ENCODE peak calls at places on chromosome 2, in seven cellular contexts. W, E, R, X, B, N and D are unnamed samples.

GRCh38 chr2:3223080-3223923 is 154.3 kb downstream of the EIPR1 start:
- DNase-seq in W (peak), E (peak), R (no peak), X (peak), B (peak), N (peak), D (peak)

GRCh38 chr2:49288902-49289680 is 134.8 kb upstream of the FSHR start:
- DNase-seq in W (no peak), E (no peak), R (no peak), X (no peak), B (no peak), N (no peak), D (no peak)

GRCh38 chr2:85734015-85734414 is 19.8 kb upstream of the ATOH8 start:
- DNase-seq in W (no peak), E (no peak), R (no peak), X (no peak), B (no peak), N (no peak), D (no peak)

GRCh38 chr2:181143790-181144300 is 163.4 kb downstream of the UBE2E3 start:
- DNase-seq in W (no peak), E (no peak), R (no peak), X (no peak), B (no peak), N (no peak), D (no peak)

GRCh38 chr2:140242889-140243288 is 1462.7 kb upstream of the NXPH2 start:
- DNase-seq in W (no peak), E (no peak), R (no peak), X (no peak), B (no peak), N (no peak), D (no peak)

GRCh38 chr2:169767243-169767888 is 31.3 kb upstream of the SSB start:
- DNase-seq in W (peak), E (peak), R (peak), X (peak), B (peak), N (peak), D (no peak)

GRCh38 chr2:178479275-178479616 is 846 bp upstream of the FKBP7 start:
- DNase-seq in W (no peak), E (no peak), R (no peak), X (no peak), B (no peak), N (no peak), D (no peak)

GRCh38 chr2:42762823-42763804 is 821 bp downstream of the OXER1 start:
- DNase-seq in W (no peak), E (no peak), R (no peak), X (no peak), B (no peak), N (no peak), D (no peak)

GRCh38 chr2:234836251-234836650 is 115.6 kb upstream of the SH3BP4 start:
- DNase-seq in W (no peak), E (no peak), R (no peak), X (no peak), B (no peak), N (no peak), D (no peak)

GRCh38 chr2:156679820-156680219 is 243.6 kb downstream of the GPD2 start:
- DNase-seq in W (no peak), E (no peak), R (no peak), X (no peak), B (no peak), N (no peak), D (no peak)

GRCh38 chr2:62854600-62855514 is 149.3 kb downstream of the EHBP1 start:
- DNase-seq in W (no peak), E (no peak), R (no peak), X (no peak), B (no peak), N (no peak), D (no peak)

GRCh38 chr2:176172007-176172747 is 15.1 kb downstream of the HOXD3 start:
- DNase-seq in W (no peak), E (no peak), R (no peak), X (no peak), B (no peak), N (no peak), D (no peak)

GRCh38 chr2:178008636-178009289 is 63.8 kb downstream of the PDE11A start:
- DNase-seq in W (no peak), E (no peak), R (no peak), X (peak), B (no peak), N (peak), D (no peak)

GRCh38 chr2:109406301-109406700 is 207.5 kb downstream of the SEPTIN10 start:
- DNase-seq in W (no peak), E (no peak), R (no peak), X (peak), B (no peak), N (peak), D (no peak)

GRCh38 chr2:31440764-31441163 is 26.2 kb upstream of the XDH start:
- DNase-seq in W (no peak), E (no peak), R (no peak), X (peak), B (no peak), N (no peak), D (peak)

GRCh38 chr2:122500316-122501105 is 745.1 kb downstream of the TSN start:
- DNase-seq in W (no peak), E (no peak), R (no peak), X (no peak), B (no peak), N (no peak), D (no peak)

GRCh38 chr2:217645891-217646290 is 356.9 kb downstream of the TNS1 start:
- DNase-seq in W (no peak), E (no peak), R (no peak), X (peak), B (no peak), N (no peak), D (no peak)

GRCh38 chr2:135985826-135986393 is 484 bp upstream of the DARS1 start:
- DNase-seq in W (peak), E (no peak), R (no peak), X (no peak), B (peak), N (no peak), D (no peak)

GRCh38 chr2:237000481-237000880 is 85.2 kb upstream of the COPS8 start:
- DNase-seq in W (no peak), E (peak), R (no peak), X (no peak), B (no peak), N (no peak), D (no peak)

GRCh38 chr2:214489702-214490101 is 78.8 kb downstream of the VWC2L start:
- DNase-seq in W (no peak), E (no peak), R (no peak), X (peak), B (no peak), N (no peak), D (no peak)

GRCh38 chr2:24734741-24735140 is 58.5 kb downstream of the PTRHD1 start:
- DNase-seq in W (no peak), E (no peak), R (no peak), X (no peak), B (no peak), N (no peak), D (no peak)

GRCh38 chr2:15142069-15142689 is 419.0 kb downstream of the NBAS start:
- DNase-seq in W (peak), E (no peak), R (peak), X (peak), B (peak), N (no peak), D (no peak)

GRCh38 chr2:151437630-151438029 is 27.9 kb downstream of the RIF1 start:
- DNase-seq in W (peak), E (peak), R (no peak), X (peak), B (no peak), N (peak), D (no peak)

GRCh38 chr2:28507806-28508764 is 12.2 kb downstream of the PLB1 start:
- DNase-seq in W (no peak), E (no peak), R (no peak), X (peak), B (no peak), N (peak), D (peak)

GRCh38 chr2:19312949-19313348 is 45.5 kb downstream of the OSR1 start:
- DNase-seq in W (peak), E (peak), R (peak), X (peak), B (no peak), N (no peak), D (no peak)

GRCh38 chr2:180394305-180394704 is 387.2 kb upstream of the CWC22 start:
- DNase-seq in W (no peak), E (no peak), R (no peak), X (no peak), B (no peak), N (no peak), D (no peak)

GRCh38 chr2:1598041-1598710 is 146.1 kb downstream of the PXDN start:
- DNase-seq in W (no peak), E (no peak), R (no peak), X (no peak), B (no peak), N (no peak), D (no peak)

GRCh38 chr2:212919238-212919637 is 232.2 kb downstream of the IKZF2 start:
- DNase-seq in W (no peak), E (no peak), R (no peak), X (peak), B (no peak), N (no peak), D (no peak)

GRCh38 chr2:64522843-64523428 is 1.2 kb upstream of the AFTPH start:
- DNase-seq in W (peak), E (peak), R (peak), X (peak), B (peak), N (peak), D (peak)

GRCh38 chr2:160306985-160307384 is 106.9 kb upstream of the ITGB6 start:
- DNase-seq in W (no peak), E (no peak), R (no peak), X (no peak), B (no peak), N (no peak), D (no peak)